ENCODE peak calls at places on chromosomes 1 and 21, in nine cellular contexts. P is fibroblast of lung, R is psoas muscle, S is body of pancreas, H is nephron progenitor cell, V is lower lobe of right lung, W is prostate gland, O is endothelial cell, J is upper lobe of left lung. X is an unnamed sample.

GRCh38 chr21:27132270-27132669 is 165.4 kb upstream of the ADAMTS5 start:
- DNase-seq in P (peak), R (no peak), S (peak), H (no peak), V (no peak), W (no peak), O (no peak), J (no peak), X (no peak)

GRCh38 chr1:43934279-43934985 is 831 bp downstream of the ARTN start:
- DNase-seq in P (peak), R (peak), S (peak), H (peak), V (peak), W (no peak), O (peak), J (no peak), X (peak)

GRCh38 chr1:93588955-93589354 is 92.7 kb downstream of the BCAR3 start:
- DNase-seq in P (no peak), R (no peak), S (no peak), H (no peak), V (no peak), W (no peak), O (no peak), J (peak), X (no peak)

GRCh38 chr1:117060441-117061317 is 553 bp downstream of the TTF2 start:
- DNase-seq in P (peak), R (no peak), S (peak), H (no peak), V (no peak), W (peak), O (peak), J (peak), X (peak)

GRCh38 chr1:1799716-1800115 is 21.4 kb upstream of the NADK start:
- DNase-seq in P (no peak), R (no peak), S (no peak), H (no peak), V (no peak), W (no peak), O (no peak), J (no peak), X (no peak)

GRCh38 chr1:64941466-64942117 is 24.8 kb downstream of the JAK1 start:
- DNase-seq in P (no peak), R (no peak), S (no peak), H (no peak), V (no peak), W (no peak), O (no peak), J (no peak), X (no peak)

GRCh38 chr1:178490967-178491366 is 5.8 kb downstream of the CLEC20A start:
- DNase-seq in P (no peak), R (no peak), S (no peak), H (no peak), V (no peak), W (no peak), O (no peak), J (peak), X (no peak)

GRCh38 chr1:48906729-48907128 is 130.0 kb upstream of the BEND5 start:
- DNase-seq in P (no peak), R (no peak), S (no peak), H (no peak), V (no peak), W (no peak), O (no peak), J (no peak), X (no peak)

GRCh38 chr1:193070395-193070753 is 11.0 kb downstream of the RO60 start:
- DNase-seq in P (no peak), R (no peak), S (no peak), H (no peak), V (no peak), W (no peak), O (no peak), J (no peak), X (no peak)
- TF ChIP-seq CTCF in P (no peak), R (no peak), S (no peak), H (peak), V (no peak), W (no peak), O (peak), J (no peak), X (no peak)

GRCh38 chr1:87795615-87796337 is 467.1 kb downstream of the LMO4 start:
- DNase-seq in P (no peak), R (no peak), S (peak), H (no peak), V (no peak), W (no peak), O (no peak), J (no peak), X (peak)

GRCh38 chr1:87796521-87796920 is 467.8 kb downstream of the LMO4 start:
- DNase-seq in P (no peak), R (no peak), S (peak), H (peak), V (no peak), W (no peak), O (no peak), J (peak), X (no peak)

GRCh38 chr1:87794788-87795614 is 466.3 kb downstream of the LMO4 start:
- DNase-seq in P (peak), R (no peak), S (no peak), H (no peak), V (no peak), W (no peak), O (no peak), J (no peak), X (peak)

GRCh38 chr1:87790756-87791155 is 462.1 kb downstream of the LMO4 start:
- DNase-seq in P (no peak), R (no peak), S (no peak), H (no peak), V (no peak), W (no peak), O (no peak), J (no peak), X (no peak)

DNA sequence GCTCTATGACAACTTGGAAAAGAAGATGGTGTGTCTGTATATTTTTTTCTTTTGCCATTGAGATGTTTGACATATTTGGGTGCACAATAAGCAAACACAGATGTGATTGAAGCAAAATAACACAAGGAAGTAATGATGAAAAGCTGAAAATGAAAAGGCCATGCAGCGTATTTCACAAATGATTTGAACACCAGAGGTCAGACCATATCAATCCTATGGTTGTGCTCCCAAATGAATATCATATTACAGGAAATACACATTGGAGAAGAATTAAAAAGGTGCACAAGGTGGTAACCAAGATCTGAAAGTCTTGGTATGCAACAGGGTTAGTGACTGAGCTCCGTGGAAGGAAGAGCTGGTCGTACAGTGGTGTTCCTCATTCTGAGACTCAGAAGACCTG is 463.4 kb downstream of the LMO4 start:
- DNase-seq in P (no peak), R (no peak), S (no peak), H (no peak), V (no peak), W (no peak), O (no peak), J (no peak), X (no peak)
- TF ChIP-seq CTCF in P (no peak), R (no peak), S (no peak), H (no peak), V (no peak), W (no peak), O (no peak), J (no peak), X (no peak)

GRCh38 chr1:24673336-24673735 is 30.2 kb downstream of the SRRM1 start:
- DNase-seq in P (peak), R (no peak), S (no peak), H (no peak), V (no peak), W (no peak), O (no peak), J (no peak), X (no peak)
- TF ChIP-seq CTCF in P (no peak), R (no peak), S (no peak), H (no peak), V (no peak), W (no peak), O (no peak), J (no peak), X (no peak)

GRCh38 chr1:51048021-51048420 is 54.0 kb upstream of the C1orf185 start:
- DNase-seq in P (no peak), R (no peak), S (no peak), H (no peak), V (no peak), W (no peak), O (no peak), J (no peak), X (no peak)

GRCh38 chr1:51048670-51049069 is 53.4 kb upstream of the C1orf185 start:
- DNase-seq in P (no peak), R (no peak), S (no peak), H (no peak), V (no peak), W (no peak), O (no peak), J (no peak), X (no peak)

GRCh38 chr1:51044199-51044598 is 57.8 kb upstream of the C1orf185 start:
- DNase-seq in P (no peak), R (no peak), S (no peak), H (no peak), V (no peak), W (no peak), O (no peak), J (no peak), X (no peak)

DNA sequence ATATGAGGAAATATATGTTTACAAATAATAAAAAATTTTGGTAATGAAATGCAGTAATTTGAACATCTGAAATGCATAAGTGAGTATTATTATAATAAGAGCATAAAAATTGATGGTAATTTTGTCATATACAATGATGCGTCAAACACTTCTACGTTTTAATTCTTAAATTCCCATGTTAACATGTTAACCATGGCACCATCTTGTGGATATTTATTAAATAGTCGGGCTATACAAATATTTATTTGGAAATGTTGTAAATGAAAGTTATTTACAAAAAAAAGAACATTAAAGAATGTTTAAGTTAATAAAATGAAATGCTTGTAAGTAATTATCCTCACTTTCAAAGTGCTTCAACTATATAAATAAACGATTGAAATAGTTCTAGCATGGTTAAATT is 57.2 kb upstream of the C1orf185 start:
- DNase-seq in P (no peak), R (no peak), S (no peak), H (no peak), V (no peak), W (no peak), O (no peak), J (no peak), X (no peak)
- TF ChIP-seq CTCF in P (no peak), R (peak), S (peak), H (no peak), V (peak), W (peak), O (no peak), J (no peak), X (no peak)

DNA sequence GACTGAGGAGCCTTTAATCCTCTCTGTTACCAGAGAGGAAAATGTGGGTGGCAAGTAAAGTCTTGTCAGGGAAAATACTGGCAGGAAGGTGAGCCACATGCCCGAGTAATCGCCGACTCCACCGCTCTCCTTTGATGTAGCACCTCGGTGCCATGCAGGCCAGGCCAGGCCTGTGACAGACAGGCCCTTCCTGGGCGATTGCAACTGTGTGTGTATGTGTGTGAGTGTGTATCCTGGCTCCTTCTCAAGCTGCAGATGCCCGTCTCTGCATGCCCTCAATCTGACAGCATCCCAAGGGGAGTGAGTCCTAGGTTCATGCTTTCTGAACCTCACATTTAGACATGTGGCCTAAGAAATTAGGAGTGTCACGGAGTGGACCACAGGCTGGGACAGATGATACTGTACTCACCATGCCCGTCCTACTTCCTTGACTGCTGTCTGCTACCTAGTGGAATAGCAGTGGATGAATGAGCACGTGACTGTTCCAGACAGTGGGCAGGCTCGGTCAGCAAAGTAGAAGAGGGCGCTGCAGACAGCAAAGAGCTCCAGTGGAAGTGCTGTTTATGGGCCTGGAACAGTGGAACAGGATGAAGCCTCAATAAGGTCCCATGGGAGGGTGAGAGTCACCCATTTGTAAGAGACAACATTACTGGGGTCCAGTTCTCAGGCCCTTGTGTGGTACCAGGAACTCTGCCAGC is 25.3 kb downstream of the SERTAD4 start:
- DNase-seq in P (no peak), R (no peak), S (no peak), H (no peak), V (no peak), W (peak), O (no peak), J (peak), X (no peak)
- TF ChIP-seq CTCF in P (no peak), R (no peak), S (no peak), H (no peak), V (no peak), W (no peak), O (no peak), J (no peak), X (no peak)

DNA sequence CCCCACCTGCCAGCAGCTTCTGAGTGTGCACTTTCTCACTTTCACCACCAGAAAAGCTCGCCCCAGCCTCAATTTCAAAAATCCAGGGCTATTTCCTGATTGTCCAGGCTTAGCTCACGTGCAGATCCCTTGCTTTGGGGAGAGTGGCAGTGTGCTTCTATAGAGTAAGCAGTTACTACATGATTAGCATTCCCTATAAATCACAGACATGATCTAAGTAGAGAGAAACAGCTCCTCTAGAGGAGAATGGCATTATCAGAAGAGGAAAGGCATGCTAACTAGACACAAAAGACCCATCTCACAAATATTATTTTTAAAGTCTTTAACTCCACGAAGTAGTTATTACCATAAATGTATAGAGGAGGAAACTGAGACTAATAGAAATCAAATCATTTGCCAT is 455.9 kb upstream of the PKN2 start:
- DNase-seq in P (no peak), R (no peak), S (no peak), H (no peak), V (no peak), W (no peak), O (no peak), J (no peak), X (no peak)
- TF ChIP-seq CTCF in P (no peak), R (no peak), S (no peak), H (no peak), V (no peak), W (no peak), O (no peak), J (no peak), X (no peak)

GRCh38 chr1:243409284-243409683 is 153.4 kb downstream of the SDCCAG8 start:
- DNase-seq in P (no peak), R (no peak), S (no peak), H (no peak), V (no peak), W (no peak), O (no peak), J (no peak), X (peak)
- TF ChIP-seq CTCF in P (no peak), R (peak), S (no peak), H (no peak), V (no peak), W (no peak), O (no peak), J (no peak), X (peak)

GRCh38 chr1:91673603-91674002 is 173.0 kb downstream of the CDC7 start:
- DNase-seq in P (no peak), R (no peak), S (no peak), H (no peak), V (no peak), W (no peak), O (no peak), J (no peak), X (no peak)
- TF ChIP-seq CTCF in P (no peak), R (no peak), S (no peak), H (no peak), V (no peak), W (no peak), O (no peak), J (no peak), X (no peak)

GRCh38 chr1:154353460-154353904 is 28.2 kb downstream of the ATP8B2 start:
- DNase-seq in P (peak), R (no peak), S (peak), H (no peak), V (no peak), W (no peak), O (peak), J (no peak), X (peak)
- TF ChIP-seq CTCF in P (peak), R (peak), S (no peak), H (no peak), V (peak), W (peak), O (no peak), J (peak), X (no peak)

X was measured in Calu3.